ENCODE peak calls at places on chromosomes 11 and 22, in eight cellular contexts. U, Q, K, N, D, R, W and T are unnamed samples.

GRCh38 chr11:72562431-72562830 is 111.8 kb downstream of the PDE2A start:
- DNase-seq in U (no peak), Q (no peak), K (no peak), N (no peak), D (no peak), R (no peak), W (no peak), T (no peak)

GRCh38 chr22:19823191-19823590 is 31.5 kb downstream of the GNB1L start:
- DNase-seq in U (no peak), Q (no peak), K (no peak), N (no peak), D (peak), R (no peak), W (no peak), T (no peak)

GRCh38 chr11:71207563-71207962 is 44.8 kb downstream of the SHANK2 start:
- DNase-seq in U (no peak), Q (no peak), K (no peak), N (no peak), D (no peak), R (no peak), W (no peak), T (no peak)

GRCh38 chr11:72520815-72521214 is 86.5 kb upstream of the CLPB start:
- DNase-seq in U (no peak), Q (no peak), K (no peak), N (no peak), D (no peak), R (no peak), W (no peak), T (no peak)

GRCh38 chr11:2077061-2077802 is 62.0 kb downstream of the IGF2 start:
- DNase-seq in U (no peak), Q (peak), K (no peak), N (no peak), D (peak), R (no peak), W (peak), T (no peak)

GRCh38 chr22:20567371-20567847 is 60.0 kb downstream of the MED15 start:
- DNase-seq in U (no peak), Q (peak), K (no peak), N (no peak), D (no peak), R (no peak), W (peak), T (no peak)

GRCh38 chr11:9601041-9601875 is 27.8 kb downstream of the WEE1 start:
- DNase-seq in U (peak), Q (peak), K (peak), N (no peak), D (peak), R (no peak), W (peak), T (no peak)

GRCh38 chr22:22940961-22941605 is 53.5 kb downstream of the IGLL5 start:
- DNase-seq in U (no peak), Q (no peak), K (no peak), N (no peak), D (peak), R (no peak), W (no peak), T (peak)

GRCh38 chr11:102429691-102430090 is 22.9 kb downstream of the TMEM123 start:
- DNase-seq in U (peak), Q (peak), K (no peak), N (no peak), D (no peak), R (no peak), W (no peak), T (no peak)

GRCh38 chr11:64419818-64420485 is 61.0 kb downstream of the RPS6KA4 start:
- DNase-seq in U (peak), Q (peak), K (peak), N (no peak), D (no peak), R (no peak), W (no peak), T (no peak)